ENCODE peak calls at places on chromosomes 4 and X, in eight cellular contexts. O is ovary; T is IMR-90; U is brain microvascular endothelial cell; H is A673; P is PC-9; C is suprapubic skin; K is CD8-positive, alpha-beta T cell. X is an unnamed sample.

GRCh38 chrX:129762448-129762847 is 17.3 kb upstream of the SASH3 start:
- DNase-seq in O (no peak), T (no peak), U (no peak), H (no peak), P (no peak), C (no peak), K (no peak), X (no peak)

GRCh38 chr4:183738081-183738673 is 79.1 kb downstream of the TRAPPC11 start:
- DNase-seq in O (no peak), T (no peak), U (no peak), H (no peak), P (peak; percentile 94), C (no peak), K (no peak), X (no peak)

GRCh38 chr4:6620296-6620695 is 20.2 kb upstream of the MRFAP1 start:
- DNase-seq in O (no peak), T (no peak), U (no peak), H (no peak), P (no peak), C (no peak), K (no peak), X (no peak)

GRCh38 chr4:78121338-78121904 is 64.3 kb downstream of the FRAS1 start:
- DNase-seq in O (no peak), T (no peak), U (no peak), H (no peak), P (no peak), C (no peak), K (no peak), X (peak; percentile 68)

GRCh38 chr4:181860157-181860556 is 383.0 kb upstream of the TENM3 start:
- DNase-seq in O (no peak), T (peak; percentile 42), U (no peak), H (peak; percentile 37), P (no peak), C (no peak), K (no peak), X (no peak)

GRCh38 chrX:1126738-1127137 is 85.7 kb downstream of the CRLF2 start:
- DNase-seq in O (no peak), T (no peak), U (no peak), H (no peak), P (no peak), C (peak; percentile 56), K (no peak), X (no peak)

GRCh38 chrX:45295587-45295986 is 94.9 kb upstream of the DIPK2B start:
- DNase-seq in O (no peak), T (peak; percentile 36), U (peak; percentile 36), H (peak; percentile 6), P (peak; percentile 39), C (no peak), K (no peak), X (no peak)

GRCh38 chr4:127604949-127605709 is 27.6 kb upstream of the INTU start:
- DNase-seq in O (no peak), T (peak; percentile 48), U (no peak), H (peak; percentile 64), P (peak; percentile 64), C (no peak), K (no peak), X (no peak)

GRCh38 chr4:15336410-15337184 is 91.2 kb upstream of the C1QTNF7 start:
- DNase-seq in O (no peak), T (peak; percentile 92), U (peak; percentile 86), H (peak; percentile 83), P (no peak), C (no peak), K (no peak), X (no peak)

GRCh38 chrX:49919617-49920016 is 2.8 kb upstream of the CLCN5 start:
- DNase-seq in O (peak; percentile 78), T (peak; percentile 46), U (peak; percentile 58), H (peak; percentile 58), P (no peak), C (no peak), K (peak; percentile 3), X (peak; percentile 32)

GRCh38 chrX:140821280-140821679 is 111.7 kb downstream of the LINC00632 start:
- DNase-seq in O (no peak), T (no peak), U (no peak), H (no peak), P (no peak), C (no peak), K (no peak), X (no peak)

GRCh38 chrX:130085551-130085986 is 24.7 kb downstream of the ELF4 start:
- DNase-seq in O (no peak), T (peak; percentile 16), U (no peak), H (no peak), P (no peak), C (no peak), K (no peak), X (no peak)

GRCh38 chr4:179415842-179416223 is 1973.6 kb upstream of the AGA start:
- DNase-seq in O (no peak), T (peak; percentile 10), U (no peak), H (no peak), P (no peak), C (no peak), K (no peak), X (no peak)

GRCh38 chr4:185587444-185588161 is 52.3 kb upstream of the PDLIM3 start:
- DNase-seq in O (no peak), T (peak; percentile 68), U (no peak), H (no peak), P (no peak), C (no peak), K (peak; percentile 24), X (no peak)

GRCh38 chr4:75141162-75141561 is 208.2 kb downstream of the PARM1 start:
- DNase-seq in O (no peak), T (no peak), U (no peak), H (no peak), P (no peak), C (no peak), K (no peak), X (no peak)

GRCh38 chr4:75142377-75142776 is 209.5 kb downstream of the PARM1 start:
- DNase-seq in O (no peak), T (peak; percentile 24), U (peak; percentile 49), H (no peak), P (no peak), C (no peak), K (no peak), X (no peak)

GRCh38 chr4:75146223-75146622 is 213.3 kb downstream of the PARM1 start:
- DNase-seq in O (no peak), T (no peak), U (no peak), H (no peak), P (no peak), C (no peak), K (no peak), X (no peak)

GRCh38 chr4:75144475-75144874 is 211.6 kb downstream of the PARM1 start:
- DNase-seq in O (no peak), T (no peak), U (no peak), H (no peak), P (no peak), C (no peak), K (no peak), X (no peak)

DNA sequence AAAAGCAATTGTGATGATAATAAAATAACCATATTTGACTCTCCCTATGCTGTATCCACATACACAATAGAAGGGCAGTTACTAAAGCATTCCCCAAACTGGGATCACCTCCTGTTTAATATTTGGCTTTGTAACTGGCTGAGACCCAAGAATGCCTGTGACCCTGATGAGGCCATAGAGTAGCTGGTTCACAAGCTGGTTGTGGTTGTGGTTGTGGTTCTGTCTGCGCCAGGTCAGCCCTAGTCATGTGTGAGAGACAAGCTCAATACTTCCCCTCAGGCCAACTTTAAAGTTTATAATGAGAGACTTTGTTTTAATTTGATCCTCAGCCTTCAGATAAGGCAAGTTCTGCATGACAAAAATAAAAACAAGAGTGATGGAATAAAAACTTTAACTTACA is 209.9 kb downstream of the PARM1 start:
- DNase-seq in O (no peak), T (peak; percentile 12), U (peak; percentile 82), H (no peak), P (no peak), C (no peak), K (no peak), X (no peak)
- H3K27ac ChIP-seq in O (no peak overlapping the region), T (no peak overlapping the region), U (peak overlapping the region; percentile 70), H (no peak overlapping the region), P (no peak overlapping the region), C (no peak overlapping the region), K (no peak overlapping the region), X (no peak overlapping the region)

GRCh38 chr4:1044469-1045192 is 33.2 kb downstream of the FGFRL1 start:
- DNase-seq in O (peak; percentile 31), T (no peak), U (no peak), H (no peak), P (no peak), C (no peak), K (no peak), X (peak; percentile 42)
- H3K27ac ChIP-seq in O (peak overlapping the region; percentile 9), T (peak overlapping the region; percentile 85), U (peak overlapping the region; percentile 93), H (no peak overlapping the region), P (no peak overlapping the region), C (peak overlapping the region; percentile 12), K (no peak overlapping the region), X (no peak overlapping the region)

DNA sequence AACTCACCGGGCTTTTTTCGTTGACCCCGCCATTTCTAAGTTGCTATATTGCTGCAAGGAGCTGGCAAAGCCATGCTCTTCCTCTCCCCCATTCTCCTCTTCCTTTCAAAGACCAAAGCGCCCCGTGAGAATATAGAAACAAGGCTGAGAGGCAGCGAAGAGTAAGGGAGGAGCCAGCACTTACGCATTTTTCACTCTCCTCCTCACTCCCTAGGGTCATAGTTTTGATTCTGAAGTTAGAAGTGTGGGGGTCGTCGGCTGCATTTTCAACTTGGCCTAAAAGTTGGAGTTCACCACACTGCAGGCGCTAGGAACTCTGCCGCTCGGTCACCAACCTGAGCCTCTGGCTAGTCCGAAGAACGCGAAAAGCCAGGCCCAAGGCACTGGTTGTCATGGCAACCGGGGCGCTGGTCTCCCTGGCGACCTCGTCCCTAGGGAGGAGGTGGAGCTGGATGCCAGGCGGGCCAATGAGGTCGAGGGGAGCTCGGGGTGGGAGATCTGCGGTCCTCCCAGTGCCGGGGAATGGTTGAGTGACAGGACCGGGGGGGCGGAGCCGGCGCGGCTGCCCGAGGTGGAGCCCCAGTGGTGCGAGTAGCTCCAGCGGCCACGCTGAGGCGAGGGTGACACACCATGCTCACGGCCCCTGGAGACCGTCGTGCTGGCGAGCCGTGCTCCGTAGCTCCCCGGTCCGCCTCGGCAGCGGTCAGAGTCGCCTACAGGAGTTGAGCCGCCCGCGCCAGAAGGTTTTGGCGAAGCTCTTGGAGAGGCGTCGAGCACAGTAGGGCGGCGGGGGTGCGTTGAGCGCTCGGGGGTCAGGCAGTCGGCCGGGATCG is at the start of gene PTPN13:
- DNase-seq in O (peak; percentile 100), T (peak; percentile 98), U (peak; percentile 99), H (peak; percentile 98), P (peak; percentile 91), C (peak; percentile 96), K (peak; percentile 3), X (peak; percentile 99)
- H3K27ac ChIP-seq in O (peak within 1 kb of the TSS; percentile 87), T (peak within 1 kb of the TSS; percentile 89), U (peak within 1 kb of the TSS; percentile 80), H (peak within 1 kb of the TSS; percentile 89), P (no peak within 1 kb of the TSS), C (peak within 1 kb of the TSS; percentile 94), K (no peak within 1 kb of the TSS), X (peak within 1 kb of the TSS; percentile 61)

GRCh38 chrX:13754765-13755164 is 20.2 kb downstream of the OFD1 start:
- DNase-seq in O (no peak), T (no peak), U (no peak), H (no peak), P (no peak), C (no peak), K (no peak), X (no peak)
- H3K27ac ChIP-seq in O (no peak overlapping the region), T (no peak overlapping the region), U (no peak overlapping the region), H (no peak overlapping the region), P (no peak overlapping the region), C (no peak overlapping the region), K (no peak overlapping the region), X (no peak overlapping the region)

GRCh38 chr4:109033993-109034392 is 268.5 kb downstream of the COL25A1 start:
- DNase-seq in O (no peak), T (no peak), U (no peak), H (no peak), P (no peak), C (no peak), K (no peak), X (no peak)
- H3K27ac ChIP-seq in O (no peak overlapping the region), T (no peak overlapping the region), U (no peak overlapping the region), H (no peak overlapping the region), P (no peak overlapping the region), C (no peak overlapping the region), K (no peak overlapping the region), X (no peak overlapping the region)

GRCh38 chr4:157004279-157005161 is 32.9 kb upstream of the PDGFC start:
- DNase-seq in O (no peak), T (no peak), U (no peak), H (no peak), P (no peak), C (no peak), K (no peak), X (no peak)
- H3K27ac ChIP-seq in O (no peak overlapping the region), T (no peak overlapping the region), U (peak overlapping the region; percentile 77), H (peak overlapping the region; percentile 43), P (no peak overlapping the region), C (peak overlapping the region; percentile 85), K (no peak overlapping the region), X (no peak overlapping the region)